ENCODE peak calls at places on chromosomes 11 and 22, in six cellular contexts. One of them, this sample, is unnamed.

GRCh38 chr11:18720811-18721575 is 5.0 kb downstream of the IGSF22 start:
- DNase-seq in dorsolateral prefrontal cortex: peak; percentile 36
- DNase-seq in stomach: peak; percentile 81
- DNase-seq in PC-3: peak; percentile 34
- DNase-seq in progenitor cell of endocrine pancreas: peak; percentile 62
- DNase-seq in astrocyte of the cerebellum: no peak
- DNase-seq in this sample: peak; percentile 77

GRCh38 chr22:36286096-36286957 is 33.4 kb downstream of the APOL1 start:
- DNase-seq in dorsolateral prefrontal cortex: peak; percentile 71
- DNase-seq in stomach: peak; percentile 74
- DNase-seq in PC-3: peak; percentile 69
- DNase-seq in progenitor cell of endocrine pancreas: peak; percentile 67
- DNase-seq in astrocyte of the cerebellum: peak; percentile 57
- DNase-seq in this sample: peak; percentile 68

GRCh38 chr11:88169481-88169880 is 5.8 kb downstream of the RAB38 start:
- DNase-seq in dorsolateral prefrontal cortex: no peak
- DNase-seq in stomach: no peak
- DNase-seq in PC-3: no peak
- DNase-seq in progenitor cell of endocrine pancreas: no peak
- DNase-seq in astrocyte of the cerebellum: no peak
- DNase-seq in this sample: no peak

GRCh38 chr11:109784536-109784935 is 308.7 kb upstream of the ZC3H12C start:
- DNase-seq in dorsolateral prefrontal cortex: no peak
- DNase-seq in stomach: no peak
- DNase-seq in PC-3: no peak
- DNase-seq in progenitor cell of endocrine pancreas: no peak
- DNase-seq in astrocyte of the cerebellum: no peak
- DNase-seq in this sample: no peak

GRCh38 chr11:8327761-8328192 is 64.1 kb upstream of the LMO1 start:
- DNase-seq in dorsolateral prefrontal cortex: no peak
- DNase-seq in stomach: no peak
- DNase-seq in PC-3: no peak
- DNase-seq in progenitor cell of endocrine pancreas: no peak
- DNase-seq in astrocyte of the cerebellum: no peak
- DNase-seq in this sample: no peak

GRCh38 chr22:48432721-48433518 is 1394.8 kb downstream of the BRD1 start:
- DNase-seq in dorsolateral prefrontal cortex: no peak
- DNase-seq in stomach: no peak
- DNase-seq in PC-3: no peak
- DNase-seq in progenitor cell of endocrine pancreas: no peak
- DNase-seq in astrocyte of the cerebellum: no peak
- DNase-seq in this sample: no peak

GRCh38 chr11:882593-882992 is 28.0 kb downstream of the CHID1 start:
- DNase-seq in dorsolateral prefrontal cortex: no peak
- DNase-seq in stomach: no peak
- DNase-seq in PC-3: no peak
- DNase-seq in progenitor cell of endocrine pancreas: no peak
- DNase-seq in astrocyte of the cerebellum: no peak
- DNase-seq in this sample: no peak

GRCh38 chr11:78074756-78075155 is 4.9 kb downstream of the NDUFC2 start:
- DNase-seq in dorsolateral prefrontal cortex: no peak
- DNase-seq in stomach: no peak
- DNase-seq in PC-3: no peak
- DNase-seq in progenitor cell of endocrine pancreas: no peak
- DNase-seq in astrocyte of the cerebellum: no peak
- DNase-seq in this sample: no peak

GRCh38 chr11:102111787-102112653 is 1.8 kb downstream of the YAP1 start:
- DNase-seq in dorsolateral prefrontal cortex: no peak
- DNase-seq in stomach: peak; percentile 72
- DNase-seq in PC-3: peak; percentile 98
- DNase-seq in progenitor cell of endocrine pancreas: no peak
- DNase-seq in astrocyte of the cerebellum: peak; percentile 59
- DNase-seq in this sample: no peak

GRCh38 chr22:41324818-41325528 is 23.6 kb downstream of the ZC3H7B start:
- DNase-seq in dorsolateral prefrontal cortex: no peak
- DNase-seq in stomach: no peak
- DNase-seq in PC-3: no peak
- DNase-seq in progenitor cell of endocrine pancreas: no peak
- DNase-seq in astrocyte of the cerebellum: no peak
- DNase-seq in this sample: no peak

GRCh38 chr11:4453118-4453517 is 4.0 kb downstream of the OR52K2 start:
- DNase-seq in dorsolateral prefrontal cortex: no peak
- DNase-seq in stomach: no peak
- DNase-seq in PC-3: no peak
- DNase-seq in progenitor cell of endocrine pancreas: no peak
- DNase-seq in astrocyte of the cerebellum: no peak
- DNase-seq in this sample: no peak

GRCh38 chr11:8814209-8814922 is 96.6 kb upstream of the AKIP1 start:
- DNase-seq in dorsolateral prefrontal cortex: no peak
- DNase-seq in stomach: no peak
- DNase-seq in PC-3: peak; percentile 70
- DNase-seq in progenitor cell of endocrine pancreas: no peak
- DNase-seq in astrocyte of the cerebellum: no peak
- DNase-seq in this sample: no peak

GRCh38 chr22:32255217-32255616 is at the start of gene SLC5A4:
- DNase-seq in dorsolateral prefrontal cortex: no peak
- DNase-seq in stomach: no peak
- DNase-seq in PC-3: no peak
- DNase-seq in progenitor cell of endocrine pancreas: no peak
- DNase-seq in astrocyte of the cerebellum: no peak
- DNase-seq in this sample: no peak

GRCh38 chr11:69965821-69966582 is 112.1 kb upstream of the ANO1 start:
- DNase-seq in dorsolateral prefrontal cortex: no peak
- DNase-seq in stomach: no peak
- DNase-seq in PC-3: peak; percentile 26
- DNase-seq in progenitor cell of endocrine pancreas: peak; percentile 44
- DNase-seq in astrocyte of the cerebellum: no peak
- DNase-seq in this sample: no peak

GRCh38 chr22:24304067-24304675 is 33.5 kb downstream of the SPECC1L start:
- DNase-seq in dorsolateral prefrontal cortex: no peak
- DNase-seq in stomach: no peak
- DNase-seq in PC-3: no peak
- DNase-seq in progenitor cell of endocrine pancreas: no peak
- DNase-seq in astrocyte of the cerebellum: no peak
- DNase-seq in this sample: no peak

GRCh38 chr22:38997518-38997917 is 15.4 kb downstream of the APOBEC3B start:
- DNase-seq in dorsolateral prefrontal cortex: no peak
- DNase-seq in stomach: no peak
- DNase-seq in PC-3: no peak
- DNase-seq in progenitor cell of endocrine pancreas: no peak
- DNase-seq in astrocyte of the cerebellum: no peak
- DNase-seq in this sample: no peak

GRCh38 chr22:28714043-28714442 is 27.6 kb downstream of the CHEK2 start:
- DNase-seq in dorsolateral prefrontal cortex: no peak
- DNase-seq in stomach: no peak
- DNase-seq in PC-3: no peak
- DNase-seq in progenitor cell of endocrine pancreas: no peak
- DNase-seq in astrocyte of the cerebellum: no peak
- DNase-seq in this sample: no peak

GRCh38 chr22:27937453-27937852 is 18.4 kb upstream of the PITPNB start:
- DNase-seq in dorsolateral prefrontal cortex: no peak
- DNase-seq in stomach: no peak
- DNase-seq in PC-3: peak; percentile 10
- DNase-seq in progenitor cell of endocrine pancreas: no peak
- DNase-seq in astrocyte of the cerebellum: no peak
- DNase-seq in this sample: no peak

GRCh38 chr11:22920939-22921565 is 60.8 kb upstream of the CCDC179 start:
- DNase-seq in dorsolateral prefrontal cortex: no peak
- DNase-seq in stomach: no peak
- DNase-seq in PC-3: peak; percentile 64
- DNase-seq in progenitor cell of endocrine pancreas: peak; percentile 10
- DNase-seq in astrocyte of the cerebellum: peak; percentile 46
- DNase-seq in this sample: no peak

GRCh38 chr22:45543243-45543642 is 40.6 kb downstream of the FBLN1 start:
- DNase-seq in dorsolateral prefrontal cortex: no peak
- DNase-seq in stomach: no peak
- DNase-seq in PC-3: no peak
- DNase-seq in progenitor cell of endocrine pancreas: no peak
- DNase-seq in astrocyte of the cerebellum: no peak
- DNase-seq in this sample: no peak

GRCh38 chr11:2919837-2920236 is 9.4 kb downstream of the PHLDA2 start:
- DNase-seq in dorsolateral prefrontal cortex: no peak
- DNase-seq in stomach: no peak
- DNase-seq in PC-3: no peak
- DNase-seq in progenitor cell of endocrine pancreas: no peak
- DNase-seq in astrocyte of the cerebellum: no peak
- DNase-seq in this sample: no peak

GRCh38 chr11:210122-210802 is 2.8 kb downstream of the RIC8A start:
- DNase-seq in dorsolateral prefrontal cortex: no peak
- DNase-seq in stomach: peak; percentile 18
- DNase-seq in PC-3: peak; percentile 62
- DNase-seq in progenitor cell of endocrine pancreas: no peak
- DNase-seq in astrocyte of the cerebellum: peak; percentile 42
- DNase-seq in this sample: no peak

GRCh38 chr11:10932976-10933375 is 75.1 kb upstream of the ZBED5 start:
- DNase-seq in dorsolateral prefrontal cortex: no peak
- DNase-seq in stomach: no peak
- DNase-seq in PC-3: no peak
- DNase-seq in progenitor cell of endocrine pancreas: no peak
- DNase-seq in astrocyte of the cerebellum: no peak
- DNase-seq in this sample: no peak

GRCh38 chr11:77593883-77594282 is 4.1 kb downstream of the AQP11 start:
- DNase-seq in dorsolateral prefrontal cortex: no peak
- DNase-seq in stomach: no peak
- DNase-seq in PC-3: no peak
- DNase-seq in progenitor cell of endocrine pancreas: no peak
- DNase-seq in astrocyte of the cerebellum: no peak
- DNase-seq in this sample: no peak

GRCh38 chr11:2791139-2791520 is 91.3 kb upstream of the KCNQ1OT1 start:
- DNase-seq in dorsolateral prefrontal cortex: peak; percentile 15
- DNase-seq in stomach: peak; percentile 45
- DNase-seq in PC-3: no peak
- DNase-seq in progenitor cell of endocrine pancreas: no peak
- DNase-seq in astrocyte of the cerebellum: no peak
- DNase-seq in this sample: no peak

GRCh38 chr11:128757235-128757711 is 63.4 kb downstream of the FLI1 start:
- DNase-seq in dorsolateral prefrontal cortex: no peak
- DNase-seq in stomach: no peak
- DNase-seq in PC-3: peak; percentile 50
- DNase-seq in progenitor cell of endocrine pancreas: no peak
- DNase-seq in astrocyte of the cerebellum: no peak
- DNase-seq in this sample: peak; percentile 64
- TF ChIP-seq CTCF in dorsolateral prefrontal cortex: peak; percentile 19
- TF ChIP-seq CTCF in stomach: no peak
- TF ChIP-seq CTCF in PC-3: peak; percentile 63
- TF ChIP-seq CTCF in progenitor cell of endocrine pancreas: no peak
- TF ChIP-seq CTCF in astrocyte of the cerebellum: peak; percentile 15
- TF ChIP-seq CTCF in this sample: peak; percentile 73

DNA sequence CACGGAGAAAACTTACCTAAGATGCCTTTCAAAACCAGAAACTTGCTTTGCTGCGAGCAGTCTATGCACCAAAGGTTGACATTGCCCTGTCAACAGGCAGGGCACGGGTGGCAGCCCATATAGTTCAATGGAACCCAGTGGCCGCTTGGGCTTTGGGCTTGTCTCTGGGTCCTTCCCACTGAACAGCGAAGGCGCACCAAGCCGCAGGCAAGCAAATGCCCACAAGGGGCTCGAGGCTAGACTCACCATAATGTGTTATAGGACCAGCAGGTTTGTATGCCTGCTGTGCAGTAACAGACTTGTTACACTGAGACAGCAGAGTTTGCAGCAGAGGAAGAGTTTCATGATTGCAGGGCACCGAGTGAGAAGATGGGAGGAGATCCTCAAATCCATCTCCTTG is 20.3 kb downstream of the CLDN5 start:
- DNase-seq in dorsolateral prefrontal cortex: no peak
- DNase-seq in stomach: no peak
- DNase-seq in PC-3: no peak
- DNase-seq in progenitor cell of endocrine pancreas: no peak
- DNase-seq in astrocyte of the cerebellum: no peak
- DNase-seq in this sample: no peak
- TF ChIP-seq CTCF in dorsolateral prefrontal cortex: no peak
- TF ChIP-seq CTCF in stomach: no peak
- TF ChIP-seq CTCF in PC-3: no peak
- TF ChIP-seq CTCF in progenitor cell of endocrine pancreas: peak; percentile 11
- TF ChIP-seq CTCF in astrocyte of the cerebellum: peak; percentile 7
- TF ChIP-seq CTCF in this sample: no peak

GRCh38 chr11:60252208-60252566 is 9.2 kb upstream of the MS4A4E start:
- DNase-seq in dorsolateral prefrontal cortex: no peak
- DNase-seq in stomach: no peak
- DNase-seq in PC-3: no peak
- DNase-seq in progenitor cell of endocrine pancreas: no peak
- DNase-seq in astrocyte of the cerebellum: no peak
- DNase-seq in this sample: no peak

GRCh38 chr11:60252709-60253108 is 9.8 kb upstream of the MS4A4E start:
- DNase-seq in dorsolateral prefrontal cortex: no peak
- DNase-seq in stomach: no peak
- DNase-seq in PC-3: no peak
- DNase-seq in progenitor cell of endocrine pancreas: no peak
- DNase-seq in astrocyte of the cerebellum: no peak
- DNase-seq in this sample: no peak

DNA sequence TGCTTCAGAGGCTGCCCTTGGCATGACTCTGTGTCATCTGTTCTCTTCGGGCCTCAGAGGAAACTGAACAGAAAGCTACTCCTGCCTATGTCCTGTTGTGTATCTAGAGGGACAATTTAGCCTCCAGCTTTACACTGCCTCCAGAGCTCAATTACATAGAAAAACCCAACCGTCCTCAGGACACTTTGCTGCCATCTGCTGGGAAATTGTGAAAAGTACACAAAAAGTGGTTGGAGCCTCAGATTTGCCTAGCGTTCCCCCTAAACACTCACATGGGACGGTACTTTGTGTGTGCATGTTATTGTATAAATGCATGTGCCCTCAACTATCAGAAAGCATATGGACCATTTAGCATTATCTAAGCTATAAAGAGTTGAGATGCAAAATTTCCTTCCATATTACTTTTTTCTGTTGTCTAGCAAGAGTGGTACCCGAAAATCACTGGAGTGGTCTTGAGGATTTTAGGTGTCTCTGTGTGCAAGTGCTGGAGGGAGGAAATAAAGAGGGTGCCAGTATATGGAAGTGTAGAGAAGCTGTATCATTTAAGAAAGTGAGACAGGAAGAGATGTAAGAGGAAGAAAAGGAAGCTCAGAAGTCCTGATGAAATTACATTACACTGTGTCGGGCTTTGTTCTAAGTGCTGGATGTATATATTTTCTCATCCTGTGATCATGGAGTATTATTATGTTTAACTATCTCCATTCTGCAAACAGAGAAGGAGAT is 8.7 kb upstream of the MS4A4E start:
- DNase-seq in dorsolateral prefrontal cortex: no peak
- DNase-seq in stomach: no peak
- DNase-seq in PC-3: peak; percentile 66
- DNase-seq in progenitor cell of endocrine pancreas: peak; percentile 24
- DNase-seq in astrocyte of the cerebellum: no peak
- DNase-seq in this sample: no peak
- TF ChIP-seq CTCF in dorsolateral prefrontal cortex: peak; percentile 33
- TF ChIP-seq CTCF in stomach: peak; percentile 22
- TF ChIP-seq CTCF in PC-3: peak; percentile 68
- TF ChIP-seq CTCF in progenitor cell of endocrine pancreas: peak; percentile 59
- TF ChIP-seq CTCF in astrocyte of the cerebellum: no peak
- TF ChIP-seq CTCF in this sample: no peak

DNA sequence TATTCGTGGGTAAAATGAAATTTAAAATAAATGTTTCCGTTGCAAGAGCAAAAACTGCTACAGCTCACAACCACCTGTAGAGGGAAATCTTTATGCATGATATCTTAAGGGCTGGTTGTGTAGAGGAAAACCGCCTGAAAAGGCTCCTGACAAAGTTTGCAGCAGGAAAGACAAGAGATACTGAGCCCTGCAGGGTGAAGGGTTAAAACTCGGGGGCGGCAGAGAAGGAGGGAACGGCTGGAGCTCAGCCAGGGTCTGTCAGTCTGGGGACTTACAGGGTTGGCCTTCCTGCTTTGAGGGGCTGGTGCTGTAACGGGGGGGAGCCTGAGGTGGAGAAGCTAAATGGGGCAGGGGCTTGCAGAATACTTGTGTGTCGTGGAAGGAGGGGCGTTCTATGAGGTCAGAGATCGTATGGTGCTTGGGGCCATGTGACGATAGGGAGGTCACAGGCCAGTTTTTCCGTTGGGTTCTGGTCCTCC is 122.9 kb upstream of the HSD17B12 start:
- DNase-seq in dorsolateral prefrontal cortex: no peak
- DNase-seq in stomach: no peak
- DNase-seq in PC-3: peak; percentile 21
- DNase-seq in progenitor cell of endocrine pancreas: no peak
- DNase-seq in astrocyte of the cerebellum: no peak
- DNase-seq in this sample: no peak
- TF ChIP-seq CTCF in dorsolateral prefrontal cortex: peak; percentile 40
- TF ChIP-seq CTCF in stomach: no peak
- TF ChIP-seq CTCF in PC-3: peak; percentile 41
- TF ChIP-seq CTCF in progenitor cell of endocrine pancreas: peak; percentile 33
- TF ChIP-seq CTCF in astrocyte of the cerebellum: peak; percentile 27
- TF ChIP-seq CTCF in this sample: no peak